ENCODE peak calls at places on chromosome 10, in eight cellular contexts. B, X, E, Q, D, U, Y and R are unnamed samples.

GRCh38 chr10:60335708-60336107 is 54.0 kb downstream of the ANK3 start:
- DNase-seq in B (no peak), X (no peak), E (no peak), Q (no peak), D (no peak), U (no peak), Y (no peak), R (no peak)

GRCh38 chr10:1737222-1738061 is at the start of gene ADARB2:
- DNase-seq in B (peak; percentile 31), X (no peak), E (peak; percentile 2), Q (peak; percentile 89), D (peak; percentile 58), U (no peak), Y (no peak), R (no peak)

GRCh38 chr10:100713859-100714565 is 31.4 kb upstream of the PAX2 start:
- DNase-seq in B (no peak), X (no peak), E (no peak), Q (peak; percentile 23), D (no peak), U (no peak), Y (no peak), R (peak; percentile 63)

GRCh38 chr10:13803566-13804554 is 217.1 kb downstream of the PRPF18 start:
- DNase-seq in B (no peak), X (no peak), E (no peak), Q (no peak), D (no peak), U (no peak), Y (no peak), R (no peak)

GRCh38 chr10:28873540-28873939 is 196.2 kb downstream of the BAMBI start:
- DNase-seq in B (no peak), X (no peak), E (no peak), Q (no peak), D (no peak), U (no peak), Y (no peak), R (no peak)

GRCh38 chr10:103463456-103463855 is 4.8 kb upstream of the CALHM1 start:
- DNase-seq in B (no peak), X (no peak), E (no peak), Q (no peak), D (no peak), U (no peak), Y (no peak), R (no peak)

GRCh38 chr10:128869101-128869712 is 597.8 kb upstream of the MGMT start:
- DNase-seq in B (no peak), X (no peak), E (no peak), Q (no peak), D (no peak), U (no peak), Y (peak; percentile 10), R (no peak)

GRCh38 chr10:34626158-34626557 is 188.9 kb downstream of the PARD3 start:
- DNase-seq in B (no peak), X (no peak), E (no peak), Q (no peak), D (no peak), U (no peak), Y (no peak), R (no peak)

GRCh38 chr10:70722820-70723424 is 50.6 kb downstream of the ADAMTS14 start:
- DNase-seq in B (no peak), X (no peak), E (peak; percentile 56), Q (no peak), D (no peak), U (no peak), Y (no peak), R (no peak)

GRCh38 chr10:5136468-5137087 is 42.4 kb downstream of the AKR1C3 start:
- DNase-seq in B (no peak), X (no peak), E (no peak), Q (no peak), D (no peak), U (no peak), Y (no peak), R (no peak)

GRCh38 chr10:6195376-6195775 is 7.4 kb upstream of the PFKFB3 start:
- DNase-seq in B (no peak), X (no peak), E (no peak), Q (no peak), D (no peak), U (no peak), Y (no peak), R (no peak)

GRCh38 chr10:124491105-124491504 is 29.5 kb downstream of the LHPP start:
- DNase-seq in B (no peak), X (no peak), E (no peak), Q (no peak), D (no peak), U (no peak), Y (no peak), R (peak; percentile 36)

GRCh38 chr10:74825371-74826141 is 844 bp upstream of the KAT6B start:
- DNase-seq in B (peak; percentile 68), X (peak; percentile 67), E (no peak), Q (peak; percentile 88), D (peak; percentile 43), U (no peak), Y (no peak), R (peak; percentile 96)

GRCh38 chr10:71333154-71333887 is 14.3 kb downstream of the SLC29A3 start:
- DNase-seq in B (no peak), X (no peak), E (peak; percentile 85), Q (no peak), D (no peak), U (peak; percentile 66), Y (no peak), R (no peak)

GRCh38 chr10:99917963-99918825 is 91.6 kb downstream of the DNMBP start:
- DNase-seq in B (no peak), X (no peak), E (peak; percentile 58), Q (peak; percentile 13), D (no peak), U (no peak), Y (no peak), R (no peak)

GRCh38 chr10:74738543-74738942 is 87.9 kb upstream of the KAT6B start:
- DNase-seq in B (no peak), X (no peak), E (no peak), Q (no peak), D (no peak), U (no peak), Y (no peak), R (no peak)

GRCh38 chr10:33498354-33498753 is 163.9 kb upstream of the NRP1 start:
- DNase-seq in B (no peak), X (no peak), E (no peak), Q (no peak), D (no peak), U (no peak), Y (no peak), R (no peak)

GRCh38 chr10:15262036-15262713 is 93.7 kb upstream of the NMT2 start:
- DNase-seq in B (no peak), X (peak; percentile 24), E (no peak), Q (peak; percentile 43), D (no peak), U (no peak), Y (no peak), R (no peak)

GRCh38 chr10:36676321-36677169 is 448.9 kb upstream of the ANKRD30A start:
- DNase-seq in B (no peak), X (no peak), E (no peak), Q (peak; percentile 27), D (no peak), U (no peak), Y (no peak), R (no peak)

GRCh38 chr10:110504111-110504735 is 6.5 kb downstream of the DUSP5 start:
- DNase-seq in B (no peak), X (no peak), E (peak; percentile 52), Q (no peak), D (peak; percentile 41), U (peak; percentile 54), Y (peak; percentile 69), R (no peak)

GRCh38 chr10:50576995-50577394 is 46.8 kb downstream of the SGMS1 start:
- DNase-seq in B (no peak), X (no peak), E (no peak), Q (no peak), D (no peak), U (no peak), Y (no peak), R (no peak)

DNA sequence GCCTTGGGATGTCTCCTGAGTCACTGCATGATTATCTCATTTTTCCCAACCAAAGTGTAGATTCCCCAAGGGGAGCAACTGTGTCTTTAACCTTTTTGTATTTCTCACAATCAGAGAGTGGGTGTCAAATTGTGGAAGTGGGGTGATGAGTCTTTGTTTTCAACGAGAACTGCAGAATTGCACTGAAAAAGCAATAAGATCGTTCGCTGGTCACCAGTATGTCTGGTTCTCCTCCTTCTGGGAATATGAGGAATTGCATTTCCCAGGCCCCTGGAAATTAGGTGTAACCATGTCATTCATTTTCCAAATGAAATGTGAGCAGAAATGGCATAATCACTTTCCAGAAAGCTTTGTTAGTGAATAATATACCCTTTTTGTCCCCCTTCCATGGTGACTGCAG is 326.9 kb downstream of the GPAM start:
- DNase-seq in B (no peak), X (no peak), E (no peak), Q (peak; percentile 4), D (no peak), U (no peak), Y (no peak), R (no peak)
- TF ChIP-seq CTCF in B (peak; percentile 9), X (no peak), E (peak; percentile 8), Q (no peak), D (no peak), U (peak; percentile 12), Y (peak; percentile 37), R (no peak)

GRCh38 chr10:98047009-98047741 is 16.8 kb upstream of the CRTAC1 start:
- DNase-seq in B (peak; percentile 53), X (no peak), E (no peak), Q (no peak), D (no peak), U (no peak), Y (no peak), R (no peak)
- H3K27ac ChIP-seq in B (no peak overlapping the region), X (no peak overlapping the region), E (no peak overlapping the region), Q (no peak overlapping the region), D (no peak overlapping the region), U (no peak overlapping the region), Y (no peak overlapping the region), R (no peak overlapping the region)

GRCh38 chr10:114525368-114525949 is 121.2 kb upstream of the AFAP1L2 start:
- DNase-seq in B (no peak), X (no peak), E (peak; percentile 74), Q (no peak), D (no peak), U (no peak), Y (no peak), R (no peak)
- H3K4me3 ChIP-seq in B (peak overlapping the region; percentile 28), X (peak overlapping the region; percentile 48), E (peak overlapping the region; percentile 88), Q (no peak overlapping the region), D (peak overlapping the region; percentile 43), U (peak overlapping the region; percentile 49), Y (peak overlapping the region; percentile 55), R (peak overlapping the region; percentile 34)

GRCh38 chr10:94077042-94077441 is 83.3 kb downstream of the PLCE1 start:
- DNase-seq in B (no peak), X (no peak), E (no peak), Q (no peak), D (no peak), U (no peak), Y (no peak), R (no peak)

GRCh38 chr10:94074462-94074861 is 80.7 kb downstream of the PLCE1 start:
- DNase-seq in B (no peak), X (no peak), E (no peak), Q (no peak), D (no peak), U (no peak), Y (no peak), R (no peak)

GRCh38 chr10:94080108-94080507 is 86.4 kb downstream of the PLCE1 start:
- DNase-seq in B (no peak), X (no peak), E (no peak), Q (no peak), D (no peak), U (no peak), Y (no peak), R (no peak)

GRCh38 chr10:94075521-94075920 is 81.8 kb downstream of the PLCE1 start:
- DNase-seq in B (no peak), X (no peak), E (no peak), Q (no peak), D (no peak), U (no peak), Y (no peak), R (no peak)

GRCh38 chr10:94076325-94076841 is 82.7 kb downstream of the PLCE1 start:
- DNase-seq in B (no peak), X (peak; percentile 36), E (no peak), Q (peak; percentile 19), D (no peak), U (no peak), Y (no peak), R (no peak)
- TF ChIP-seq CTCF in B (peak; percentile 52), X (peak; percentile 52), E (peak; percentile 43), Q (peak; percentile 68), D (peak; percentile 42), U (peak; percentile 36), Y (no peak), R (no peak)